ENCODE peak calls at places on chromosome 12, in four cellular contexts. D is GM23248, J is Calu3, N is fibroblast of pulmonary artery. A is an unnamed sample.

GRCh38 chr12:4943067-4943937 is 33.6 kb downstream of the KCNA1 start:
- DNase-seq in N (no peak), J (no peak), D (no peak), A (no peak)

GRCh38 chr12:91140660-91141045 is 29.4 kb upstream of the LUM start:
- DNase-seq in D (peak), N (peak), J (no peak), A (no peak)

GRCh38 chr12:108360487-108360886 is 21.4 kb upstream of the CMKLR1 start:
- DNase-seq in D (peak), N (no peak), J (no peak), A (no peak)

GRCh38 chr12:65666876-65667275 is 157.4 kb upstream of the HMGA2 start:
- DNase-seq in D (peak), J (no peak), N (no peak), A (peak)

GRCh38 chr12:5779401-5779800 is 165.7 kb downstream of the ANO2 start:
- DNase-seq in N (no peak), J (no peak), D (no peak), A (no peak)

GRCh38 chr12:54983536-54984102 is 943 bp downstream of the TESPA1 start:
- DNase-seq in D (no peak), J (no peak), N (no peak), A (no peak)

GRCh38 chr12:50933459-50934124 is 18.8 kb upstream of the HIGD1C start:
- DNase-seq in D (no peak), N (peak), J (no peak), A (peak)

GRCh38 chr12:93387780-93388179 is 10.1 kb downstream of the NUDT4 start:
- DNase-seq in J (no peak), D (peak), N (peak), A (peak)

GRCh38 chr12:103178681-103179080 is 221.2 kb downstream of the ASCL1 start:
- DNase-seq in J (no peak), N (no peak), D (no peak), A (no peak)

GRCh38 chr12:7162691-7163114 is 26.8 kb upstream of the PEX5 start:
- DNase-seq in J (peak), D (peak), N (peak), A (peak)

GRCh38 chr12:73514672-73515071 is 1023.0 kb upstream of the ATXN7L3B start:
- DNase-seq in N (no peak), D (no peak), J (no peak), A (no peak)

GRCh38 chr12:52191841-52192791 is at the start of gene KRT80:
- DNase-seq in N (peak), D (peak), J (peak), A (peak)

A was measured in amniotic epithelial cell.